ENCODE peak calls at places on chromosomes 3 and 15, in five cellular contexts. V is hypothalamus; W is stimulated activated CD4-positive, alpha-beta T cell treated with anti-CD3 and anti-CD28 coated beads, Interleukin-12 subunit alpha, Interleukin-12 subunit beta, amount 100 ng/mL, for 24 hours; T is ovary; H is KG1. G is an unnamed sample.

GRCh38 chr15:45790325-45790943 is 155.6 kb downstream of the SQOR start:
- DNase-seq in V (no peak), W (no peak), T (no peak), H (no peak), G (no peak)

GRCh38 chr3:188656196-188656982 is 502.4 kb downstream of the LPP start:
- DNase-seq in V (no peak), W (no peak), T (no peak), H (no peak), G (no peak)

GRCh38 chr3:162938073-162938472 is 1441.5 kb downstream of the OTOL1 start:
- DNase-seq in V (no peak), W (no peak), T (no peak), H (no peak), G (no peak)

GRCh38 chr15:85607842-85608241 is 186.9 kb downstream of the KLHL25 start:
- DNase-seq in V (no peak), W (no peak), T (no peak), H (no peak), G (no peak)

GRCh38 chr3:57951106-57951882 is 56.9 kb upstream of the FLNB start:
- DNase-seq in V (peak), W (no peak), T (peak), H (peak), G (peak)

GRCh38 chr3:56835626-56836025 is 33.9 kb upstream of the ARHGEF3 start:
- DNase-seq in V (no peak), W (no peak), T (no peak), H (no peak), G (no peak)

GRCh38 chr3:42377681-42378080 is 32.7 kb downstream of the LYZL4 start:
- DNase-seq in V (no peak), W (no peak), T (no peak), H (no peak), G (no peak)

GRCh38 chr3:160635213-160635612 is 41.7 kb upstream of the ARL14 start:
- DNase-seq in V (no peak), W (no peak), T (no peak), H (no peak), G (no peak)

GRCh38 chr15:89632563-89633430 is 22.5 kb downstream of the KIF7 start:
- DNase-seq in V (no peak), W (no peak), T (no peak), H (no peak), G (peak)

GRCh38 chr15:93438310-93438709 is 349.3 kb upstream of the RGMA start:
- DNase-seq in V (no peak), W (no peak), T (no peak), H (no peak), G (no peak)

GRCh38 chr15:63372753-63373152 is 8.9 kb downstream of the CA12 start:
- DNase-seq in V (no peak), W (no peak), T (no peak), H (no peak), G (no peak)

GRCh38 chr3:78856164-78856563 is 911.6 kb downstream of the ROBO1 start:
- DNase-seq in V (no peak), W (no peak), T (no peak), H (no peak), G (no peak)

GRCh38 chr3:101950510-101950909 is 101.2 kb downstream of the NFKBIZ start:
- DNase-seq in V (no peak), W (no peak), T (no peak), H (no peak), G (no peak)

GRCh38 chr15:71333839-71334238 is 218.6 kb downstream of the THSD4 start:
- DNase-seq in V (no peak), W (no peak), T (no peak), H (no peak), G (no peak)